ENCODE peak calls at places on chromosomes 5 and 9, in four cellular contexts. F is A549, H is breast epithelium, N is H1. L is an unnamed sample.

GRCh38 chr9:112408819-112409218 is 28.9 kb downstream of the HSDL2 start:
- DNase-seq in N (no peak), H (no peak), F (no peak), L (no peak)

GRCh38 chr5:148385094-148385493 is 1.3 kb downstream of the FBXO38 start:
- DNase-seq in F (no peak), N (no peak), H (no peak), L (no peak)

GRCh38 chr9:86978986-86979385 is 31.7 kb upstream of the GAS1 start:
- DNase-seq in H (no peak), F (no peak), N (no peak), L (no peak)

GRCh38 chr5:157540707-157541451 is 34.7 kb downstream of the ADAM19 start:
- DNase-seq in N (no peak), H (no peak), F (no peak), L (peak; percentile 49)

GRCh38 chr5:18968966-18969365 is 1019.0 kb downstream of the CDH18 start:
- DNase-seq in N (no peak), H (no peak), F (peak; percentile 11), L (no peak)

GRCh38 chr5:158837908-158838307 is 261.8 kb downstream of the EBF1 start:
- DNase-seq in N (no peak), F (no peak), H (no peak), L (no peak)

GRCh38 chr9:26292943-26293342 is 599.7 kb downstream of the CAAP1 start:
- DNase-seq in N (no peak), H (no peak), F (peak; percentile 45), L (no peak)

GRCh38 chr5:119336846-119337564 is 18.8 kb upstream of the TNFAIP8 start:
- DNase-seq in N (no peak), F (no peak), H (no peak), L (no peak)

GRCh38 chr5:60196382-60197113 is 303.0 kb upstream of the PDE4D start:
- DNase-seq in H (no peak), N (no peak), F (peak; percentile 97), L (no peak)

GRCh38 chr5:128532127-128532526 is 5.9 kb downstream of the FBN2 start:
- DNase-seq in N (no peak), H (no peak), F (no peak), L (no peak)

GRCh38 chr9:113536483-113537226 is 73.1 kb downstream of the RGS3 start:
- DNase-seq in N (no peak), F (no peak), H (no peak), L (no peak)

GRCh38 chr5:160699301-160699700 is 152.7 kb downstream of the ATP10B start:
- DNase-seq in F (no peak), H (no peak), N (no peak), L (no peak)

GRCh38 chr9:84744726-84745125 is 75.2 kb downstream of the NTRK2 start:
- DNase-seq in N (no peak), F (no peak), H (no peak), L (no peak)

GRCh38 chr9:3241290-3241689 is 284.5 kb downstream of the RFX3 start:
- DNase-seq in H (no peak), N (no peak), F (no peak), L (no peak)

GRCh38 chr5:13188393-13188792 is 756.1 kb downstream of the DNAH5 start:
- DNase-seq in F (no peak), N (no peak), H (no peak), L (no peak)

GRCh38 chr5:108615216-108615615 is 132.5 kb upstream of the FER start:
- DNase-seq in F (no peak), H (no peak), N (no peak), L (no peak)

GRCh38 chr9:1941989-1942388 is 73.2 kb upstream of the SMARCA2 start:
- DNase-seq in N (no peak), H (no peak), F (no peak), L (no peak)

GRCh38 chr9:98410185-98410697 is 154.8 kb upstream of the TBC1D2 start:
- DNase-seq in N (peak; percentile 38), F (no peak), H (no peak), L (no peak)

GRCh38 chr9:98706651-98707103 is 2.1 kb downstream of the GABBR2 start:
- DNase-seq in H (no peak), F (no peak), N (no peak), L (no peak)

GRCh38 chr5:170220196-170220595 is 12.6 kb upstream of the C5orf58 start:
- DNase-seq in N (no peak), H (no peak), F (no peak), L (no peak)

GRCh38 chr5:125148706-125149105 is 402.3 kb upstream of the ZNF608 start:
- DNase-seq in F (no peak), N (no peak), H (no peak), L (no peak)

GRCh38 chr5:39518516-39518915 is 93.7 kb upstream of the DAB2 start:
- DNase-seq in H (no peak), F (peak; percentile 16), N (no peak), L (no peak)

GRCh38 chr9:8284835-8285234 is 485.3 kb upstream of the DMAC1 start:
- DNase-seq in H (no peak), F (no peak), N (no peak), L (no peak)

GRCh38 chr9:82539126-82539525 is 523.8 kb downstream of the RASEF start:
- DNase-seq in H (no peak), N (no peak), F (no peak), L (no peak)

GRCh38 chr9:470041-470781 is 255.5 kb downstream of the DOCK8 start:
- DNase-seq in F (peak; percentile 79), H (peak; percentile 73), N (peak; percentile 69), L (peak; percentile 81)

GRCh38 chr9:91197232-91198181 is 164.2 kb downstream of the AUH start:
- DNase-seq in N (no peak), F (peak; percentile 98), H (peak; percentile 85), L (no peak)

GRCh38 chr9:114259800-114260523 is 62.9 kb upstream of the ORM1 start:
- DNase-seq in F (no peak), N (no peak), H (no peak), L (no peak)

GRCh38 chr9:23674016-23674585 is 151.9 kb downstream of the ELAVL2 start:
- DNase-seq in N (no peak), H (no peak), F (no peak), L (no peak)

GRCh38 chr9:121498487-121499176 is 1.0 kb downstream of the GGTA1 start:
- DNase-seq in H (peak; percentile 44), F (peak; percentile 46), N (no peak), L (peak; percentile 42)

GRCh38 chr9:132312873-132313272 is 41.9 kb downstream of the SETX start:
- DNase-seq in N (no peak), F (peak; percentile 17), H (no peak), L (no peak)

GRCh38 chr9:88234114-88234513 is 95.8 kb upstream of the SPATA31C2 start:
- DNase-seq in H (no peak), N (no peak), F (no peak), L (no peak)

GRCh38 chr5:89816038-89816437 is 593.5 kb downstream of the CETN3 start:
- DNase-seq in F (no peak), N (no peak), H (no peak), L (no peak)

GRCh38 chr5:67246108-67246507 is 49.5 kb upstream of the CD180 start:
- DNase-seq in H (no peak), F (peak; percentile 71), N (no peak), L (no peak)

GRCh38 chr9:127961166-127961490 is 19.7 kb downstream of the EEIG1 start:
- DNase-seq in F (no peak), N (no peak), H (no peak), L (no peak)
- H3K27ac ChIP-seq in F (peak overlapping the region; percentile 56), N (no peak overlapping the region), H (peak overlapping the region; percentile 98), L (no peak overlapping the region)

DNA sequence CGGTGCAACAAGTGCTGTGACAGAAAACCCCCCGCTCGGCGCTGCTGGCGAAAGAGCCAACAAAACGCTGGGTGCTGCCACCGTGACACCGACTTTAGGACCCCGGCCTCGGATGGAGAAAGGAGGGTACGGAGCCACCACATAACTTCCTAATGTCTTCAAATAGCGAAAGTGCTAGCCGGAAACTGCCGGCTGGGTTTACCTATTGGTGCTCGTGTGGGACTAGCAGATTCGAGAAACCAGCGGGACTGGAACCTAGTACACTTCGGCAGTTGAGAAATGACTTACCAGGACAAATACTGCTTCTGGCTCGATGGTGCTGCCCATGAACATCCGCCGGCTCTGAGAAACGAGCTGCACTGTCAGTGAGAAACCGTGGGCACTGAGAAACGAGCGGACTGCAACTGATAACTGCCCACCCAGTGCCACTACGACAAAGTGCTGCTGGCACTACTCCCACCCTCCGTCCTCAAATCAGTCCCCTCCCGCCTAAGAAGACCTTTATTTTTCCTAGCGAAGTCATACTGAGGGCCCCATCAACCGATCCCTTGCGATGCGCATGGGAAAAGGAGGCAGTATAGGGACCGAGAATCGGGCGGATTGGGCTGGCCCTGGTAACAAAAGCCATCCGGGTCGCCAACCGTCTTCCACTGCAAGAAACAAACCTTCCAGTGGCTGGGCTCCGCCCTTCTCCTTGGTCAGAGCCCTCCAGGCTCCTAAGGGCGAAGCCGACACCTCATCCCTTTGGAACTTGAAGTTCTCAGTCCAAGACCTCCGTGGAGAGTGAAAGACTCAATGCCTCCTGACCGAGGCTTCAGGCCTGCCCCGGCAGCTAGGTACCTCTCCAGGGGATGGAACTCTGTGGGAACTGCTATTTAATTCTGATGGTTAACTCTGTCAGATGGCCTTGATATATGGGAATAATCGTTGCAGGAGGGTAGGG is 27.0 kb upstream of the ANXA2R start:
- DNase-seq in F (peak; percentile 93), H (peak; percentile 87), N (no peak), L (no peak)
- TF ChIP-seq POLR2A in F (no peak), H (peak; percentile 79), N (peak; percentile 62), L (peak; percentile 88)

GRCh38 chr9:136614372-136614922 is 48.3 kb upstream of the EGFL7 start:
- DNase-seq in F (no peak), H (no peak), N (no peak), L (no peak)
- H3K27ac ChIP-seq in F (no peak overlapping the region), H (no peak overlapping the region), N (no peak overlapping the region), L (peak overlapping the region; percentile 36)

GRCh38 chr5:22787807-22788206 is 65.3 kb downstream of the CDH12 start:
- DNase-seq in N (no peak), H (no peak), F (no peak), L (no peak)
- TF ChIP-seq POLR2A in N (no peak), H (no peak), F (no peak), L (no peak)

GRCh38 chr9:4831119-4831518 is 38.4 kb downstream of the RCL1 start:
- DNase-seq in H (no peak), N (no peak), F (no peak), L (no peak)
- H3K27ac ChIP-seq in H (no peak overlapping the region), N (no peak overlapping the region), F (no peak overlapping the region), L (no peak overlapping the region)

GRCh38 chr5:677131-678101 is 15.7 kb downstream of the TPPP start:
- DNase-seq in F (no peak), N (no peak), H (no peak), L (peak; percentile 76)
- TF ChIP-seq POLR2A in F (no peak), N (no peak), H (no peak), L (no peak)

GRCh38 chr5:87150630-87151029 is 117.1 kb upstream of the RASA1 start:
- DNase-seq in H (no peak), N (no peak), F (no peak), L (no peak)
- H3K27ac ChIP-seq in H (no peak overlapping the region), N (no peak overlapping the region), F (no peak overlapping the region), L (no peak overlapping the region)

GRCh38 chr5:53031695-53032096 is 42.5 kb downstream of the ITGA2 start:
- DNase-seq in F (peak; percentile 82), N (no peak), H (no peak), L (no peak)
- TF ChIP-seq POLR2A in F (no peak), N (no peak), H (no peak), L (no peak)

GRCh38 chr5:172599204-172599567 is 41.9 kb upstream of the NEURL1B start:
- DNase-seq in H (no peak), N (no peak), F (no peak), L (no peak)
- H3K27ac ChIP-seq in H (no peak overlapping the region), N (no peak overlapping the region), F (no peak overlapping the region), L (no peak overlapping the region)